ENCODE peak calls at places on chromosomes 3 and 15, in nine cellular contexts. One of them, this sample, is unnamed. For H3K4me1 and H3K36me3, the result is how much of the 10 kb centered on the place peaks cover.

GRCh38 chr3:197367081-197367780 is 68.8 kb upstream of the DLG1 start:
- DNase-seq in HCT116: no peak
- DNase-seq in adrenal gland: peak
- DNase-seq in mammary epithelial cell: peak
- DNase-seq in Karpas-422: no peak
- DNase-seq in PC-9: peak
- DNase-seq in esophagus muscularis mucosa: no peak
- DNase-seq in upper lobe of right lung: peak
- DNase-seq in heart left ventricle: no peak
- DNase-seq in this sample: peak

GRCh38 chr3:184757010-184757651 is 45.3 kb upstream of the MAGEF1 start:
- DNase-seq in Karpas-422: peak
- DNase-seq in esophagus muscularis mucosa: no peak
- DNase-seq in HCT116: no peak
- DNase-seq in adrenal gland: peak
- DNase-seq in upper lobe of right lung: no peak
- DNase-seq in heart left ventricle: peak
- DNase-seq in mammary epithelial cell: peak
- DNase-seq in PC-9: no peak
- DNase-seq in this sample: no peak

GRCh38 chr3:24237971-24238767 is 256.5 kb downstream of the THRB start:
- DNase-seq in heart left ventricle: no peak
- DNase-seq in HCT116: peak
- DNase-seq in upper lobe of right lung: no peak
- DNase-seq in Karpas-422: peak
- DNase-seq in PC-9: peak
- DNase-seq in esophagus muscularis mucosa: no peak
- DNase-seq in adrenal gland: peak
- DNase-seq in mammary epithelial cell: peak
- DNase-seq in this sample: peak

GRCh38 chr15:57114070-57114469 is 195.6 kb downstream of the TCF12 start:
- DNase-seq in adrenal gland: no peak
- DNase-seq in heart left ventricle: no peak
- DNase-seq in esophagus muscularis mucosa: no peak
- DNase-seq in mammary epithelial cell: peak
- DNase-seq in Karpas-422: no peak
- DNase-seq in PC-9: no peak
- DNase-seq in HCT116: no peak
- DNase-seq in upper lobe of right lung: no peak
- DNase-seq in this sample: no peak

GRCh38 chr15:36724901-36725300 is 145.5 kb downstream of the CDIN1 start:
- DNase-seq in Karpas-422: no peak
- DNase-seq in upper lobe of right lung: no peak
- DNase-seq in esophagus muscularis mucosa: no peak
- DNase-seq in adrenal gland: no peak
- DNase-seq in HCT116: no peak
- DNase-seq in mammary epithelial cell: no peak
- DNase-seq in heart left ventricle: no peak
- DNase-seq in PC-9: no peak
- DNase-seq in this sample: no peak

GRCh38 chr15:38525489-38525888 is 39.1 kb downstream of the RASGRP1 start:
- DNase-seq in HCT116: no peak
- DNase-seq in PC-9: no peak
- DNase-seq in Karpas-422: no peak
- DNase-seq in mammary epithelial cell: no peak
- DNase-seq in upper lobe of right lung: no peak
- DNase-seq in esophagus muscularis mucosa: peak
- DNase-seq in heart left ventricle: no peak
- DNase-seq in adrenal gland: no peak
- DNase-seq in this sample: no peak

GRCh38 chr15:65925338-65925737 is 56.0 kb downstream of the RAB11A start:
- DNase-seq in Karpas-422: no peak
- DNase-seq in mammary epithelial cell: no peak
- DNase-seq in esophagus muscularis mucosa: no peak
- DNase-seq in HCT116: no peak
- DNase-seq in upper lobe of right lung: no peak
- DNase-seq in heart left ventricle: no peak
- DNase-seq in PC-9: no peak
- DNase-seq in adrenal gland: no peak
- DNase-seq in this sample: no peak

GRCh38 chr3:152458023-152458724 is 189.4 kb downstream of the MBNL1 start:
- DNase-seq in PC-9: no peak
- DNase-seq in esophagus muscularis mucosa: no peak
- DNase-seq in mammary epithelial cell: no peak
- DNase-seq in Karpas-422: no peak
- DNase-seq in adrenal gland: no peak
- DNase-seq in upper lobe of right lung: no peak
- DNase-seq in HCT116: no peak
- DNase-seq in heart left ventricle: no peak
- DNase-seq in this sample: no peak

GRCh38 chr3:45551214-45552010 is 43.1 kb upstream of the LIMD1 start:
- DNase-seq in mammary epithelial cell: peak
- DNase-seq in PC-9: peak
- DNase-seq in HCT116: peak
- DNase-seq in esophagus muscularis mucosa: no peak
- DNase-seq in upper lobe of right lung: no peak
- DNase-seq in heart left ventricle: peak
- DNase-seq in adrenal gland: peak
- DNase-seq in Karpas-422: no peak
- DNase-seq in this sample: peak

GRCh38 chr3:146536681-146537080 is 7.7 kb downstream of the PLSCR1 start:
- DNase-seq in HCT116: no peak
- DNase-seq in heart left ventricle: no peak
- DNase-seq in adrenal gland: no peak
- DNase-seq in Karpas-422: no peak
- DNase-seq in PC-9: no peak
- DNase-seq in esophagus muscularis mucosa: no peak
- DNase-seq in mammary epithelial cell: no peak
- DNase-seq in upper lobe of right lung: no peak
- DNase-seq in this sample: no peak

GRCh38 chr3:69012111-69012835 is 1.2 kb downstream of the EOGT start:
- DNase-seq in upper lobe of right lung: peak
- DNase-seq in esophagus muscularis mucosa: no peak
- DNase-seq in mammary epithelial cell: peak
- DNase-seq in heart left ventricle: no peak
- DNase-seq in PC-9: no peak
- DNase-seq in HCT116: no peak
- DNase-seq in adrenal gland: peak
- DNase-seq in Karpas-422: no peak
- DNase-seq in this sample: peak

GRCh38 chr3:142168514-142168913 is 19.2 kb upstream of the TFDP2 start:
- DNase-seq in adrenal gland: no peak
- DNase-seq in mammary epithelial cell: no peak
- DNase-seq in HCT116: no peak
- DNase-seq in Karpas-422: no peak
- DNase-seq in upper lobe of right lung: no peak
- DNase-seq in heart left ventricle: no peak
- DNase-seq in PC-9: no peak
- DNase-seq in esophagus muscularis mucosa: no peak
- DNase-seq in this sample: no peak

GRCh38 chr3:39784922-39785321 is 24.5 kb upstream of the MYRIP start:
- DNase-seq in upper lobe of right lung: no peak
- DNase-seq in heart left ventricle: no peak
- DNase-seq in Karpas-422: no peak
- DNase-seq in mammary epithelial cell: no peak
- DNase-seq in PC-9: no peak
- DNase-seq in esophagus muscularis mucosa: no peak
- DNase-seq in HCT116: no peak
- DNase-seq in adrenal gland: no peak
- DNase-seq in this sample: no peak
- H3K4me1 ChIP-seq in upper lobe of right lung: under half
- H3K4me1 ChIP-seq in heart left ventricle: under half
- H3K4me1 ChIP-seq in Karpas-422: under half
- H3K4me1 ChIP-seq in mammary epithelial cell: under half
- H3K4me1 ChIP-seq in PC-9: under half
- H3K4me1 ChIP-seq in esophagus muscularis mucosa: under half
- H3K4me1 ChIP-seq in HCT116: under half
- H3K4me1 ChIP-seq in adrenal gland: under half
- H3K4me1 ChIP-seq in this sample: under half

DNA sequence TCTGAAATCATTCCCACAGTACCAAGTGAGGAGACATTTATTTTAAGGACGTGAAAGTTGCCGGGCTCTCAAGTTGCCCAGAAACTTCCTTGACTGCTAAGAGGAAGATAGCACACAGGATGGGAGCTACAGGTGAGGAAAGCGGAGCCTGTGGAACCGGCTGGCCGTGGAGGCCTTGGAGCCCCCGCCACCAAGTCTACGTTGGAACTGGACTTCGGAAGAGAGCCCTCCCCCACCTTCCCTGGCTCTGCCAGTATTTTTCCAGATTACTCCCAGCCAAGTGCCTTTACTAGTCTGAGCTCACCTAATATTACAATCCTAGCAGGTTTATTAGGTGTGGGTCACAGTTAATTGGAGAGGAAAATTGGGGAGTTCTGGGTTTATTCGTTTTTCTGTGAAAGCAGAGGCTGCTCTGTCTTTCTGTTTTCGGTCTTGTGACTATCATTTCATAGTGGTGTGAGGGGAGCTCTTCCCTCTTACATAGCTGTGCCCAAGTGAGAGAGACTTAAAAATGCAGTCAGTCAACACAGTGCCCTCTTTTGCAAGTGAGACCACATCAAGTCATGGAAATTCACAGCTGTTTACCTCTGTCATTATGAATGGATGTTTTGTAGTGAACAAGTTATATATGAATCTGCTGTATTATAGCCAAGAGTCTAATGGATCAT is 6.8 kb downstream of the BOC start:
- DNase-seq in HCT116: no peak
- DNase-seq in PC-9: no peak
- DNase-seq in heart left ventricle: no peak
- DNase-seq in upper lobe of right lung: no peak
- DNase-seq in mammary epithelial cell: no peak
- DNase-seq in adrenal gland: no peak
- DNase-seq in Karpas-422: no peak
- DNase-seq in esophagus muscularis mucosa: no peak
- DNase-seq in this sample: no peak
- H3K36me3 ChIP-seq in HCT116: under half
- H3K36me3 ChIP-seq in PC-9: under half
- H3K36me3 ChIP-seq in heart left ventricle: under half
- H3K36me3 ChIP-seq in upper lobe of right lung: under half
- H3K36me3 ChIP-seq in mammary epithelial cell: under half
- H3K36me3 ChIP-seq in adrenal gland: under half
- H3K36me3 ChIP-seq in Karpas-422: under half
- H3K36me3 ChIP-seq in esophagus muscularis mucosa: half or more
- H3K36me3 ChIP-seq in this sample: under half

DNA sequence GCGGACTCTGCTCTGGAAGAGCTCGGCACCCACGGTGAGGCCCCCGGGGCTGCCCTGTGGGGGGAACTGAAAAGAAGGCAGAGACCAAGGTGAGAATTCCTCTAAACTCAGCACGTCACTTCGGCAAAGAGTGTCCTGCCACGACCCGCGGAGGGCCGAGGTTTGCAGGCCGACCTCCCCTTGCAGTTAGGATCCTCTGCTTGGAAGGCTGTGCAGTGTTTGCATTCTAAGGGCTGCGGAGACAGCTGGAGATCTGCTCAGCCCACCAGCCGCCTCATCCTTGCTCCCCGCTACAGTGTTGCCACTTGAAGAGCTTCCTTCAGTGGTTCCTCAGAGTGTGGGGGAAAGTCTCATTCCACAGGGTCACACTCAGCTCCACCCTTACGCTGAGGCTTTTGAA is 10.8 kb downstream of the SLC51A start:
- DNase-seq in mammary epithelial cell: no peak
- DNase-seq in adrenal gland: no peak
- DNase-seq in upper lobe of right lung: no peak
- DNase-seq in Karpas-422: no peak
- DNase-seq in heart left ventricle: no peak
- DNase-seq in HCT116: no peak
- DNase-seq in PC-9: no peak
- DNase-seq in esophagus muscularis mucosa: no peak
- DNase-seq in this sample: no peak
- H3K4me1 ChIP-seq in mammary epithelial cell: under half
- H3K4me1 ChIP-seq in adrenal gland: under half
- H3K4me1 ChIP-seq in upper lobe of right lung: under half
- H3K4me1 ChIP-seq in Karpas-422: under half
- H3K4me1 ChIP-seq in heart left ventricle: under half
- H3K4me1 ChIP-seq in HCT116: under half
- H3K4me1 ChIP-seq in PC-9: under half
- H3K4me1 ChIP-seq in esophagus muscularis mucosa: under half
- H3K4me1 ChIP-seq in this sample: under half

DNA sequence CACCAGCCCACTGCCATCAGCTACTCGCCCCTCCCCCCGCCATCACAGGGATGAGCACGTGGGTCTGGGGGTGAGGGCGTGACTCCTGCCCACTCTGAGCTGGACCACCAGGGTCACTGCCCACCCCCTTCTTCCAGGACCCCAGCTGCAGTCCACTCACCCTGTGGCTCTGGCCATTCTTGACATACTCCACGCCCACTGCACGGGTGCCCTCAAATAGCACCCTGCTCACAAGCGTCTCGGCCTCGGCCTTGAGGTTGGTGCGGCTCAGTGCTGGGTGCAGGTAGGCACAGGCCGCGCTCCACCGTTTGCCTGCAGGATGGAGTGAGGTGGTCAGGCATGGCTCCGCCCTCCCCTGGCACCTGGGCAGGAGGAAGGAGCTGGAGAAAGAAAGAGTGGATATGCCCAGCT is 23.9 kb downstream of the CHDH start:
- DNase-seq in HCT116: no peak
- DNase-seq in upper lobe of right lung: no peak
- DNase-seq in adrenal gland: no peak
- DNase-seq in Karpas-422: no peak
- DNase-seq in PC-9: no peak
- DNase-seq in heart left ventricle: no peak
- DNase-seq in esophagus muscularis mucosa: no peak
- DNase-seq in mammary epithelial cell: no peak
- DNase-seq in this sample: no peak
- H3K36me3 ChIP-seq in HCT116: under half
- H3K36me3 ChIP-seq in upper lobe of right lung: under half
- H3K36me3 ChIP-seq in adrenal gland: under half
- H3K36me3 ChIP-seq in Karpas-422: under half
- H3K36me3 ChIP-seq in PC-9: under half
- H3K36me3 ChIP-seq in heart left ventricle: under half
- H3K36me3 ChIP-seq in esophagus muscularis mucosa: under half
- H3K36me3 ChIP-seq in mammary epithelial cell: under half
- H3K36me3 ChIP-seq in this sample: under half

GRCh38 chr15:91304794-91305193 is 204.7 kb downstream of the SV2B start:
- DNase-seq in adrenal gland: no peak
- DNase-seq in mammary epithelial cell: no peak
- DNase-seq in PC-9: no peak
- DNase-seq in upper lobe of right lung: no peak
- DNase-seq in heart left ventricle: no peak
- DNase-seq in esophagus muscularis mucosa: no peak
- DNase-seq in Karpas-422: no peak
- DNase-seq in HCT116: no peak
- DNase-seq in this sample: no peak
- H3K4me1 ChIP-seq in adrenal gland: under half
- H3K4me1 ChIP-seq in mammary epithelial cell: under half
- H3K4me1 ChIP-seq in PC-9: under half
- H3K4me1 ChIP-seq in upper lobe of right lung: under half
- H3K4me1 ChIP-seq in heart left ventricle: under half
- H3K4me1 ChIP-seq in esophagus muscularis mucosa: under half
- H3K4me1 ChIP-seq in Karpas-422: under half
- H3K4me1 ChIP-seq in HCT116: under half
- H3K4me1 ChIP-seq in this sample: under half

DNA sequence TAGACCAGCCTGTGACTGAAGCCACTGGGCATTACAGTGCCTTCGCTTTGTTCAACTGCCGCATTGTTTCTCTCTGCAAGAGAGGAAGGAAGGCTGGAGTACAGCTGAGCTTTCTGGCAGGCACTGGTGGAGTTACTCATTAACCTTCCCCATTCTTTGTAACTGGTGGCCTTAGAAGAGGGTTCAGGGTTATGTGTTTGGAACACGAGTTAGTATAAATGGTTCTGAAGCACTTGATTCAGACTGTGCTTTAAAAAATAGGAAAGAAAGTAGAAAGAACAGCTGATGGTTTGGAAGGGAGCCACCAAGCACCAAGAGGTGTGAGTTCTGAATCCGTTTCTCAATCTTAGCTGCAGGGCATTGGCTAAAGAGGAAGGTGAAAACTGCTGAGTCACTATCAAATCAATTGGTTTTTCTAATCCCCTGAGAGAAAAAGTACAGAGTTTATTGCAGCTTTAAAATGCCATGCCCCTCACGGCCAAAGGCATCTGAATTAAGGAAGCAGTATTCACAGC is 3.7 kb downstream of the HGD start:
- DNase-seq in PC-9: peak
- DNase-seq in upper lobe of right lung: no peak
- DNase-seq in heart left ventricle: no peak
- DNase-seq in mammary epithelial cell: peak
- DNase-seq in Karpas-422: peak
- DNase-seq in HCT116: no peak
- DNase-seq in adrenal gland: peak
- DNase-seq in esophagus muscularis mucosa: peak
- DNase-seq in this sample: peak
- H3K36me3 ChIP-seq in PC-9: under half
- H3K36me3 ChIP-seq in upper lobe of right lung: under half
- H3K36me3 ChIP-seq in heart left ventricle: under half
- H3K36me3 ChIP-seq in mammary epithelial cell: under half
- H3K36me3 ChIP-seq in Karpas-422: under half
- H3K36me3 ChIP-seq in HCT116: under half
- H3K36me3 ChIP-seq in adrenal gland: under half
- H3K36me3 ChIP-seq in esophagus muscularis mucosa: under half
- H3K36me3 ChIP-seq in this sample: under half